ENCODE peak calls at places on chromosomes 11 and 22, in seven cellular contexts. One of them, this sample, is unnamed.

GRCh38 chr11:61384271-61385242 is 7.8 kb upstream of the TMEM216 start:
- DNase-seq in upper lobe of right lung: peak
- DNase-seq in HFFc6: no peak
- DNase-seq in colonic mucosa: no peak
- DNase-seq in AG10803: no peak
- DNase-seq in fibroblast of pulmonary artery: peak
- DNase-seq in sigmoid colon: no peak
- DNase-seq in this sample: peak

GRCh38 chr11:60959445-60959844 is 7.5 kb upstream of the SLC15A3 start:
- DNase-seq in upper lobe of right lung: no peak
- DNase-seq in fibroblast of pulmonary artery: peak
- DNase-seq in colonic mucosa: no peak
- DNase-seq in AG10803: peak
- DNase-seq in HFFc6: peak
- DNase-seq in sigmoid colon: no peak
- DNase-seq in this sample: no peak

GRCh38 chr22:29003975-29004646 is 57.5 kb downstream of the C22orf31 start:
- DNase-seq in sigmoid colon: no peak
- DNase-seq in HFFc6: no peak
- DNase-seq in colonic mucosa: no peak
- DNase-seq in AG10803: no peak
- DNase-seq in fibroblast of pulmonary artery: no peak
- DNase-seq in upper lobe of right lung: no peak
- DNase-seq in this sample: peak

GRCh38 chr22:44360686-44361381 is 48.1 kb upstream of the SHISAL1 start:
- DNase-seq in HFFc6: peak
- DNase-seq in fibroblast of pulmonary artery: peak
- DNase-seq in colonic mucosa: no peak
- DNase-seq in AG10803: peak
- DNase-seq in upper lobe of right lung: peak
- DNase-seq in sigmoid colon: peak
- DNase-seq in this sample: peak

GRCh38 chr11:45045692-45046471 is 95.2 kb upstream of the TP53I11 start:
- DNase-seq in fibroblast of pulmonary artery: peak
- DNase-seq in HFFc6: peak
- DNase-seq in sigmoid colon: peak
- DNase-seq in colonic mucosa: no peak
- DNase-seq in upper lobe of right lung: peak
- DNase-seq in AG10803: peak
- DNase-seq in this sample: no peak

GRCh38 chr22:49350441-49351121 is 477.1 kb downstream of the BRD1 start:
- DNase-seq in upper lobe of right lung: peak
- DNase-seq in AG10803: no peak
- DNase-seq in colonic mucosa: no peak
- DNase-seq in HFFc6: no peak
- DNase-seq in sigmoid colon: no peak
- DNase-seq in fibroblast of pulmonary artery: no peak
- DNase-seq in this sample: no peak

GRCh38 chr11:57417056-57417455 is 9.9 kb downstream of the SLC43A3 start:
- DNase-seq in sigmoid colon: peak
- DNase-seq in HFFc6: no peak
- DNase-seq in fibroblast of pulmonary artery: peak
- DNase-seq in AG10803: peak
- DNase-seq in colonic mucosa: no peak
- DNase-seq in upper lobe of right lung: no peak
- DNase-seq in this sample: no peak

GRCh38 chr11:34416088-34416487 is 22.6 kb upstream of the CAT start:
- DNase-seq in sigmoid colon: no peak
- DNase-seq in fibroblast of pulmonary artery: no peak
- DNase-seq in colonic mucosa: no peak
- DNase-seq in AG10803: peak
- DNase-seq in upper lobe of right lung: no peak
- DNase-seq in HFFc6: no peak
- DNase-seq in this sample: no peak

GRCh38 chr22:32706149-32706548 is 95.4 kb upstream of the TIMP3 start:
- DNase-seq in fibroblast of pulmonary artery: no peak
- DNase-seq in HFFc6: peak
- DNase-seq in sigmoid colon: no peak
- DNase-seq in colonic mucosa: no peak
- DNase-seq in upper lobe of right lung: no peak
- DNase-seq in AG10803: no peak
- DNase-seq in this sample: no peak

GRCh38 chr22:47063071-47063509 is 300.6 kb downstream of the TBC1D22A start:
- DNase-seq in HFFc6: no peak
- DNase-seq in fibroblast of pulmonary artery: no peak
- DNase-seq in upper lobe of right lung: peak
- DNase-seq in AG10803: no peak
- DNase-seq in sigmoid colon: no peak
- DNase-seq in colonic mucosa: no peak
- DNase-seq in this sample: no peak

GRCh38 chr22:33748714-33749113 is 171.6 kb downstream of the LARGE1 start:
- DNase-seq in HFFc6: no peak
- DNase-seq in sigmoid colon: no peak
- DNase-seq in fibroblast of pulmonary artery: no peak
- DNase-seq in upper lobe of right lung: no peak
- DNase-seq in colonic mucosa: no peak
- DNase-seq in AG10803: no peak
- DNase-seq in this sample: no peak

GRCh38 chr22:23180893-23181762 is 819 bp downstream of the BCR start:
- DNase-seq in AG10803: no peak
- DNase-seq in upper lobe of right lung: no peak
- DNase-seq in colonic mucosa: no peak
- DNase-seq in sigmoid colon: no peak
- DNase-seq in fibroblast of pulmonary artery: no peak
- DNase-seq in HFFc6: no peak
- DNase-seq in this sample: peak

GRCh38 chr11:73894725-73895335 is 18.0 kb downstream of the PAAF1 start:
- DNase-seq in fibroblast of pulmonary artery: no peak
- DNase-seq in AG10803: peak
- DNase-seq in colonic mucosa: no peak
- DNase-seq in HFFc6: peak
- DNase-seq in upper lobe of right lung: no peak
- DNase-seq in sigmoid colon: no peak
- DNase-seq in this sample: no peak

GRCh38 chr22:36773935-36774334 is 2.0 kb downstream of the IFT27 start:
- DNase-seq in colonic mucosa: no peak
- DNase-seq in AG10803: peak
- DNase-seq in fibroblast of pulmonary artery: peak
- DNase-seq in upper lobe of right lung: no peak
- DNase-seq in HFFc6: peak
- DNase-seq in sigmoid colon: no peak
- DNase-seq in this sample: no peak

GRCh38 chr11:11973361-11973800 is 35.0 kb downstream of the DKK3 start:
- DNase-seq in HFFc6: peak
- DNase-seq in sigmoid colon: peak
- DNase-seq in fibroblast of pulmonary artery: peak
- DNase-seq in colonic mucosa: no peak
- DNase-seq in AG10803: peak
- DNase-seq in upper lobe of right lung: peak
- DNase-seq in this sample: no peak

GRCh38 chr11:3162410-3163240 is 2.5 kb downstream of the OSBPL5 start:
- DNase-seq in AG10803: no peak
- DNase-seq in sigmoid colon: no peak
- DNase-seq in colonic mucosa: no peak
- DNase-seq in HFFc6: no peak
- DNase-seq in fibroblast of pulmonary artery: no peak
- DNase-seq in upper lobe of right lung: peak
- DNase-seq in this sample: no peak

GRCh38 chr22:39428597-39429071 is 28.2 kb upstream of the MGAT3 start:
- DNase-seq in colonic mucosa: no peak
- DNase-seq in HFFc6: no peak
- DNase-seq in sigmoid colon: no peak
- DNase-seq in upper lobe of right lung: no peak
- DNase-seq in fibroblast of pulmonary artery: no peak
- DNase-seq in AG10803: no peak
- DNase-seq in this sample: no peak

GRCh38 chr11:133570376-133570775 is 38.1 kb upstream of the OPCML start:
- DNase-seq in AG10803: no peak
- DNase-seq in sigmoid colon: no peak
- DNase-seq in colonic mucosa: no peak
- DNase-seq in upper lobe of right lung: no peak
- DNase-seq in HFFc6: no peak
- DNase-seq in fibroblast of pulmonary artery: no peak
- DNase-seq in this sample: no peak

GRCh38 chr11:86761978-86762377 is 38.4 kb upstream of the PRSS23 start:
- DNase-seq in colonic mucosa: no peak
- DNase-seq in fibroblast of pulmonary artery: peak
- DNase-seq in HFFc6: peak
- DNase-seq in upper lobe of right lung: no peak
- DNase-seq in sigmoid colon: no peak
- DNase-seq in AG10803: peak
- DNase-seq in this sample: no peak

GRCh38 chr11:95917188-95918036 is 6.5 kb downstream of the MTMR2 start:
- DNase-seq in colonic mucosa: no peak
- DNase-seq in fibroblast of pulmonary artery: peak
- DNase-seq in sigmoid colon: no peak
- DNase-seq in AG10803: no peak
- DNase-seq in HFFc6: no peak
- DNase-seq in upper lobe of right lung: no peak
- DNase-seq in this sample: no peak

GRCh38 chr11:17673951-17674350 is 45.4 kb upstream of the MYOD1 start:
- DNase-seq in HFFc6: peak
- DNase-seq in fibroblast of pulmonary artery: no peak
- DNase-seq in sigmoid colon: no peak
- DNase-seq in AG10803: no peak
- DNase-seq in colonic mucosa: no peak
- DNase-seq in upper lobe of right lung: no peak
- DNase-seq in this sample: no peak

GRCh38 chr11:77212314-77213007 is 84.4 kb downstream of the MYO7A start:
- DNase-seq in sigmoid colon: no peak
- DNase-seq in HFFc6: no peak
- DNase-seq in colonic mucosa: no peak
- DNase-seq in AG10803: no peak
- DNase-seq in fibroblast of pulmonary artery: no peak
- DNase-seq in upper lobe of right lung: no peak
- DNase-seq in this sample: peak

GRCh38 chr11:102613455-102613854 is 11.7 kb downstream of the MMP20 start:
- DNase-seq in upper lobe of right lung: no peak
- DNase-seq in fibroblast of pulmonary artery: no peak
- DNase-seq in AG10803: no peak
- DNase-seq in HFFc6: no peak
- DNase-seq in colonic mucosa: no peak
- DNase-seq in sigmoid colon: no peak
- DNase-seq in this sample: no peak

GRCh38 chr11:110908401-110909106 is 196.3 kb upstream of the ARHGAP20 start:
- DNase-seq in sigmoid colon: no peak
- DNase-seq in AG10803: peak
- DNase-seq in HFFc6: peak
- DNase-seq in upper lobe of right lung: no peak
- DNase-seq in fibroblast of pulmonary artery: peak
- DNase-seq in colonic mucosa: no peak
- DNase-seq in this sample: no peak

DNA sequence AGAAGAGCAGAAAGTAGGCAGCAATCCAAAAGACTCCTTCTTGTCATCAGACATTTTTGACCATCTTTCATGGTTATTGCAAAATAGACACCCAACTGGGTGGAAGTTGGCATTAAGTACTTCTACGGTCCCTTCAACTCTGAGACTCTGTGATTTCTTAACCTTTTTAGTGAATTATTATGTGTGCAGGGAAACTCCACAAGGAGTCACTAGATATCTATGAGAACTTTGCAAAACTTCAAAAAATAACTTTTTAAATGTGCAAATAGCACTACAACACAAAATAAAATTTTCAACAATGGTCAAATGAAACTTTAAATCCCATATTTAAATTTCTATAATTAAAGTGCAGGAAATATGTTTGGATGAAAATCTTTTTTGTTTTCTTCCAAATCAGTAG is 88.7 kb downstream of the SLC17A6 start:
- DNase-seq in fibroblast of pulmonary artery: no peak
- DNase-seq in colonic mucosa: no peak
- DNase-seq in sigmoid colon: no peak
- DNase-seq in HFFc6: no peak
- DNase-seq in AG10803: peak
- DNase-seq in upper lobe of right lung: no peak
- DNase-seq in this sample: no peak
- TF ChIP-seq CTCF in fibroblast of pulmonary artery: no peak
- TF ChIP-seq CTCF in colonic mucosa: no peak
- TF ChIP-seq CTCF in sigmoid colon: no peak
- TF ChIP-seq CTCF in HFFc6: no peak
- TF ChIP-seq CTCF in AG10803: peak
- TF ChIP-seq CTCF in upper lobe of right lung: no peak
- TF ChIP-seq CTCF in this sample: no peak

DNA sequence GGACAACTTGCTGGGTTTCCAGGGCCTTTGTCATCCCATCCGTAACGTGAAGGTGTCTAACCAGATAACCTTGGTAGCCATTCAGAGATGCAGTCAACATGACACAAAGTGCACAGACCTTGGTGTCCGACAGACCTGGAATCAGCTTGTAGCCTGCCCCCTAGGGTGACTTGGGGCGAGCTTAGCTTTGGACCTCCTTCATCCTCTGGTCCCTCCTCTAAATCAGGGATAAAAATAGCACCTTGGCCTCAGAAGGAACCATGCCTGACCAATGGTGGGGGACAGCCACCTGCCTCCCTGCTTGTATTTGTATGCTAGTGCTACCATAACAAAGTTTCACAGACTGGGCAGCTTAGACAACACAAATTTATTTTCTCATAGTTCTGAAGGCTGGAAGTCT is 3.7 kb downstream of the SNRPD3 start:
- DNase-seq in upper lobe of right lung: no peak
- DNase-seq in AG10803: no peak
- DNase-seq in colonic mucosa: no peak
- DNase-seq in fibroblast of pulmonary artery: no peak
- DNase-seq in sigmoid colon: no peak
- DNase-seq in HFFc6: no peak
- DNase-seq in this sample: no peak
- TF ChIP-seq CTCF in upper lobe of right lung: no peak
- TF ChIP-seq CTCF in AG10803: no peak
- TF ChIP-seq CTCF in colonic mucosa: no peak
- TF ChIP-seq CTCF in fibroblast of pulmonary artery: no peak
- TF ChIP-seq CTCF in sigmoid colon: no peak
- TF ChIP-seq CTCF in HFFc6: no peak
- TF ChIP-seq CTCF in this sample: no peak

GRCh38 chr11:75509201-75509600 is 16.5 kb downstream of the GDPD5 start:
- DNase-seq in colonic mucosa: no peak
- DNase-seq in sigmoid colon: no peak
- DNase-seq in fibroblast of pulmonary artery: no peak
- DNase-seq in upper lobe of right lung: no peak
- DNase-seq in AG10803: no peak
- DNase-seq in HFFc6: no peak
- DNase-seq in this sample: no peak
- TF ChIP-seq CTCF in colonic mucosa: no peak
- TF ChIP-seq CTCF in sigmoid colon: no peak
- TF ChIP-seq CTCF in fibroblast of pulmonary artery: no peak
- TF ChIP-seq CTCF in upper lobe of right lung: no peak
- TF ChIP-seq CTCF in AG10803: no peak
- TF ChIP-seq CTCF in HFFc6: no peak
- TF ChIP-seq CTCF in this sample: no peak

DNA sequence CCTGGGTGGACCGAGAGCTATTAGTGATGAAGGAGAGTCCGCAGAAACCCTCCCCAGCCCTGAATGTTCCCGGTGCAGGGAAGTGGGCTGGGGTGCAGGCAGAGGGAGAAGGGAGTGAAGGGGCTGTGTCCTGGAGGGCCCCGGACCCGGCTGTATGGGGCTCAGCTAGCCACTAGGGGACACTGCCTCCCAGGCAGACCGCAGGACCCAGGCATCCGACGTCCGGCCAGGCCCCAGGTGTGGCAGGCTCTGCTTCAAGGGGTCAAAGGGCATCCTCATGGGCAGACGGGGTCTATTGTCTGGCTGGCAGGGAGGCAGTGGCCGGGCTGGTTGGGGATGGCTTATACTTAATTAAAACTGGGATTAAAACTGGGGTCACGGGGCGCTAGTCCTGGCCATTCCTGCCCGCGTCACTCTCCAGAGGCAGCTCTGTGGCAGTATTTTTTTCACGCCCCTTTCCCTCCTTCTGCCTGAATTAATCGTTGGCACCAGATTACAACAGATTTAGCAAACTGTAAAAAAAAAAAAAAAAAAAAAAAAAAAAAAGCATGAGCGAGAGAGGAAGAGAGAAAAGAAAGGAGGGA is 5.0 kb downstream of the FLRT1 start:
- DNase-seq in AG10803: no peak
- DNase-seq in sigmoid colon: no peak
- DNase-seq in upper lobe of right lung: no peak
- DNase-seq in HFFc6: no peak
- DNase-seq in fibroblast of pulmonary artery: no peak
- DNase-seq in colonic mucosa: no peak
- DNase-seq in this sample: no peak
- TF ChIP-seq CTCF in AG10803: peak
- TF ChIP-seq CTCF in sigmoid colon: peak
- TF ChIP-seq CTCF in upper lobe of right lung: peak
- TF ChIP-seq CTCF in HFFc6: peak
- TF ChIP-seq CTCF in fibroblast of pulmonary artery: peak
- TF ChIP-seq CTCF in colonic mucosa: peak
- TF ChIP-seq CTCF in this sample: no peak